ENCODE peak calls at places on chromosomes 3 and 15, in nine cellular contexts. V is tibial nerve; O is breast epithelium; P is neural progenitor cell; E is astrocyte; X is Karpas-422; G is PC-3; T is right lobe of liver; I is CD8-positive, alpha-beta T cell. U is an unnamed sample. For H3K4me1, the result is how much of the 10 kb centered on the place peaks cover.

GRCh38 chr3:150077581-150078247 is 107.0 kb upstream of the PFN2 start:
- DNase-seq in T (no peak), G (peak), P (no peak), X (no peak), O (no peak), V (no peak), I (no peak), E (peak), U (no peak)

GRCh38 chr3:163971861-163972260 is 1106.4 kb downstream of the SI start:
- DNase-seq in I (no peak), G (peak), O (no peak), X (no peak), E (no peak), P (no peak), T (no peak), V (no peak), U (no peak)

GRCh38 chr3:128800241-128801187 is 74.5 kb downstream of the RAB7A start:
- DNase-seq in P (no peak), E (no peak), T (no peak), O (no peak), X (no peak), V (no peak), G (no peak), I (no peak), U (no peak)

GRCh38 chr15:89090791-89091666 is 2.8 kb downstream of the ABHD2 start:
- DNase-seq in P (no peak), V (peak), T (peak), G (peak), I (peak), O (peak), X (peak), E (peak), U (no peak)

GRCh38 chr3:111807826-111808225 is 51.2 kb upstream of the PHLDB2 start:
- DNase-seq in I (no peak), P (no peak), E (no peak), X (no peak), V (no peak), T (no peak), O (no peak), G (no peak), U (no peak)

GRCh38 chr15:68667800-68668625 is 89.2 kb downstream of the CORO2B start:
- DNase-seq in X (no peak), V (no peak), O (no peak), P (no peak), E (no peak), G (no peak), I (no peak), T (no peak), U (no peak)

GRCh38 chr3:139774570-139775302 is 97.0 kb upstream of the NMNAT3 start:
- DNase-seq in O (no peak), X (no peak), E (peak), V (no peak), T (no peak), P (peak), G (no peak), I (no peak), U (no peak)

GRCh38 chr3:27046346-27046745 is 322.8 kb downstream of the NEK10 start:
- DNase-seq in T (no peak), E (no peak), O (no peak), V (no peak), I (no peak), P (no peak), G (no peak), X (no peak), U (no peak)

GRCh38 chr15:69652906-69653305 is 200.3 kb downstream of the RPLP1 start:
- DNase-seq in E (no peak), V (no peak), T (no peak), O (no peak), P (no peak), I (peak), G (no peak), X (no peak), U (no peak)

GRCh38 chr3:65439641-65440040 is 599.1 kb downstream of the MAGI1 start:
- DNase-seq in P (peak), V (no peak), X (peak), E (peak), T (peak), G (peak), O (no peak), I (no peak), U (no peak)

GRCh38 chr15:44015555-44015954 is 179.5 kb downstream of the FRMD5 start:
- DNase-seq in E (no peak), G (no peak), V (no peak), X (no peak), O (no peak), I (no peak), T (no peak), P (no peak), U (no peak)

GRCh38 chr3:189937302-189938255 is 183.1 kb downstream of the P3H2 start:
- DNase-seq in E (peak), I (no peak), T (no peak), X (no peak), G (peak), V (no peak), P (no peak), O (peak), U (no peak)

GRCh38 chr3:73766599-73767378 is 142.0 kb upstream of the PDZRN3 start:
- DNase-seq in X (no peak), O (peak), P (peak), I (no peak), V (no peak), G (no peak), E (peak), T (no peak), U (no peak)

GRCh38 chr3:77835916-77836315 is 796.0 kb downstream of the ROBO2 start:
- DNase-seq in X (no peak), P (no peak), G (no peak), T (no peak), V (no peak), E (no peak), O (no peak), I (no peak), U (no peak)

GRCh38 chr3:192675958-192676649 is 51.2 kb downstream of the FGF12 start:
- DNase-seq in P (no peak), X (no peak), E (no peak), T (no peak), I (no peak), O (no peak), G (no peak), V (no peak), U (no peak)

GRCh38 chr3:188171682-188172467 is 17.9 kb downstream of the LPP start:
- DNase-seq in V (no peak), X (peak), P (no peak), O (no peak), G (no peak), T (no peak), I (no peak), E (no peak), U (no peak)
- H3K4me1 ChIP-seq in V (under half), X (half or more), P (under half), O (under half), G (under half), T (under half), I (under half), E (under half), U (under half)

DNA sequence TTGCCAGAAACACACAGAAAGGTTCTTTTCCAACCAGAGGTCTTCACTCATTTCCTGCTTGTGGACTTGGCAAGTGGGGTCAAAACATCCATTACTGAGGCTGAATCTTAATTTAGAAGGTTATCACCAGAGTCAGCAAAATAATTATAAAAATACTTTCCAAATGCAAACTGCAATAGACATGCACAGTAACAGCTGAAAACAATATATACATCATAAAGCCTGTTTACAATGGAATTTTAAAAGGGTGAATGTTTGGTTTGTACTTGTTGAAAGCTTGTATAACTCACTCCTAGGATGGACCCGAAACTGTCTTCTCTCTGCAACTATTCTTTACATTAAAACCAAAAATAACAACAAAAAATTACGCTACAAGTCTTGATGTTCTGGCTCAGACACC is 625.5 kb upstream of the TBL1XR1 start:
- DNase-seq in O (no peak), E (no peak), I (no peak), X (no peak), G (no peak), V (no peak), P (no peak), T (no peak), U (no peak)
- H3K4me1 ChIP-seq in O (under half), E (under half), I (under half), X (under half), G (under half), V (under half), P (under half), T (under half), U (under half)

DNA sequence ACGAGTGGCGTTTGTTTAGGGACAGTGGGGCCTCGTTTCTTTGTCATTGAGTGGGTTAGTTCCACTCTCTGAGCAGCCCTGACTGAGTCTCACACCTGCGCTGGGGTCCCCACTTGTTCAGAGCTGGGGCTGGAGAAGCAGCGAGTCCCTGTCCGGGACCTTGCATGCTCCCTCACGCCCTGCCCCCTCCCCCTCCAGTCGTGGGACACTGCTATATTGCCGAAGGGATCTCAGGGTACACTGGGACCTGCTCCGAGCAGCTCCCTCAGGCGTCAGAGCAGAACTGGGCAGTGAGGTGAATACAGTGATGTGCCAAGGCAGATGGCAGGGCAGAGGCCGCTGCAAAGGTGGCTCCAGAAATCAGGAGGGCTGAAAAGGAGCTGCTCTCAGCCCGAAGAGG is 59.9 kb upstream of the KLF13 start:
- DNase-seq in I (no peak), X (no peak), G (no peak), E (no peak), O (peak), P (peak), T (no peak), V (no peak), U (peak)
- H3K4me1 ChIP-seq in I (half or more), X (half or more), G (under half), E (under half), O (under half), P (under half), T (under half), V (under half), U (under half)

GRCh38 chr15:53031469-53031868 is 241.3 kb upstream of the ONECUT1 start:
- DNase-seq in G (no peak), P (no peak), E (no peak), O (no peak), T (no peak), I (no peak), X (no peak), V (no peak), U (no peak)

GRCh38 chr15:53034767-53035245 is 244.7 kb upstream of the ONECUT1 start:
- DNase-seq in P (no peak), O (no peak), I (no peak), V (no peak), X (no peak), G (no peak), E (no peak), T (peak), U (no peak)

GRCh38 chr15:53036641-53037040 is 246.5 kb upstream of the ONECUT1 start:
- DNase-seq in V (no peak), E (no peak), O (no peak), I (no peak), G (no peak), X (no peak), P (no peak), T (no peak), U (no peak)

GRCh38 chr15:53037904-53038303 is 247.8 kb upstream of the ONECUT1 start:
- DNase-seq in I (no peak), X (no peak), E (no peak), P (no peak), O (no peak), T (no peak), V (no peak), G (no peak), U (no peak)

DNA sequence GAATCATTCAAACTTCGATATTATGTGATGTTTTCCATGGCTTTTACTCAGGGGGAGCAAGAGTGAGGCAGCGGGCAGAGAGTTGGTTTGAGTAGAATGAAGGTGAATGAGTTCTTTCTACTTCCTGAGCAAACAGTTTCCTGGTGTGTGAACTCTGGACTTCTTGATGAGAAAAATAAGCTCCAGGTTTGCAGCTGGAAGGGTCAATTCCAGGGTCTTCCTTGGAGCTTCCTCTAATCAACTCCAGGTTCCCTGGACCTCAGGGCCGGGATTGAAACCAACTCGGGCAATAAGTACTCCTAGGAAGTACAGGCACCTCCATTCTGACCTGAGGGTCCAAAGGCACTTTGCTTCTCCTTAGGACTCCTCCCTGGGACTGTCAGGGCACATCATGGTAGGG is 243.6 kb upstream of the ONECUT1 start:
- DNase-seq in P (no peak), G (no peak), E (no peak), V (no peak), O (no peak), I (no peak), X (no peak), T (no peak), U (no peak)
- H3K4me1 ChIP-seq in P (under half), G (under half), E (under half), V (under half), O (under half), I (under half), X (under half), T (under half), U (under half)

GRCh38 chr3:141498592-141499223 is 11.9 kb downstream of the RASA2 start:
- DNase-seq in G (no peak), T (no peak), E (no peak), X (peak), O (peak), P (no peak), V (peak), I (peak), U (no peak)
- H3K4me1 ChIP-seq in G (under half), T (under half), E (under half), X (under half), O (under half), P (under half), V (under half), I (half or more), U (under half)

DNA sequence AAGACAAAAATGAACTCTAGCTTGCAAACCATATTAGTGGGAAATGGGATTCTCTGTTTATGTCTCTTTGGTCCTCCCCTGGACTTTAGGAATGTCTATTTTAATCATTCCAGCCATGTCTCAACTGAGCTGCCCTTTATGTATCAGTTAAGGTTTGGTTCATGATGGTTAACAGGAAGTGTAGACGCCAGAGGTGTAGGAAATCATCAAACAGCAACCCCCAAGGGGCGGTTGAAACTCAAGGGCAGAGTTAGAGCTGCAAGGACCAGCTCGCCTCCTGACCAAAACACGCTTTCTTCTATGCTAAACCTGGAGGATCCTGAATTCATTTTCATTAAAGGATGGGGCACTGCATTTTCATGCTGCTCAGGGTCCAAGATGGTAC is 53.7 kb upstream of the HEG1 start:
- DNase-seq in I (no peak), T (no peak), G (no peak), P (no peak), E (no peak), X (peak), O (no peak), V (no peak), U (no peak)
- H3K4me1 ChIP-seq in I (under half), T (under half), G (under half), P (under half), E (under half), X (half or more), O (under half), V (under half), U (under half)

DNA sequence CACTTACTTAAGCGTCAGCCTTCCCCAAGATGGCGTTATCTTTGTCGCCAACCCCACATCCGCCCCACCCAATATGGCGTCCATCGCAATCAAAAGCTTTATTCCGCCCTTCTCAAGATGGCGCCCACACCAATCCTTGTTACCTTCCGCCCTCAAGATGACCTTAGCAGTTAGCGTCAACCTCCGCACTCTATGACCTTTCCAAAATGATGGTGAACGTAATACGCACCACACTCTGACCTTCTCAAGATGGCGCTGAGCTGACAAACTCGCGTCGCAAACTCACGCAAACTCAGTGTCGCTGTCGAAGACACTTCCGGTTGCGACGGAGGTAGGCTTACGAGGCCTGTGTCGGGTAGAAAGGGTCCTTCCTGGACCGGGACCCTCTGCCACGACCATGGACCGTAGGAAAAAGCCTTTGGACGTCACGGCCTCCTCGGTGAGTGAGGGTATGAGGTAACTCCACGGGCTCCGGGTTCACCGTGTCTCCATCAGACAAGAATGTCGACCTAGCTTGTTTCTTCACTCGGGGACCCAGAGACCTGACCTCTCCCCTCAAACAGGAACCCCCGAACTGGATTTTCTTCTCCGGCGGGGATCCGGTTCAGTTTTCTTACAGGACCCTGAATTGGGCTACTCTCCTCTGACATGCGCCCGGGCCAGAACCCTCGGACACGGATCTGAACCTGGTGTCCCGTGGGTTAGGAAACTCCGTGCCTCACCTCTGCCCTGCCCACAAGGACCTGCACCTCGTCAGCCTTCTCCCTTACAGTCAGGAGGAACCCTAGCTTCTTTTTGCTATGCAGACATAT is at the start of gene CCDC174:
- DNase-seq in V (peak), P (peak), X (peak), T (peak), O (peak), E (peak), I (peak), G (peak), U (peak)
- H3K4me1 ChIP-seq in V (under half), P (under half), X (under half), T (under half), O (under half), E (under half), I (under half), G (under half), U (under half)

DNA sequence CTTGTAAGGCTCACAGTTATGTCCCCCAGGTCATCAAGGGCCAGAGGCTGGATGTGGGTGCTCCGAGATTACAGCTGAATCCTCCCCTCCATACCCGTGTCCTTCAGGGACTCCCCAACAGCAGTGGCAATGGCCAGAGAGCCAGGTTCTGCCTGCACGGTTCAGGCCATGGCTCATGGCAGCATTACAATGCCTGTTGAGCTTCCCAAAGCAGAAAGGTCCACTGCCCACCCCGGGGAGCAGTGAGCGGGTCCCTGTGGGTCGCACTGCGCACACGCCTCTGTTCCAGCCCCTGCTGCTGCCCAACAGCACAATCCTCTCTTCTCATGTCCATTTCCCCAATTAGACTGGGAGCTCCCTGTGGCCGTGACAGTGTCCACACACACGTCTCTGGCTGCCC is 80.6 kb downstream of the VGLL4 start:
- DNase-seq in T (no peak), O (no peak), I (no peak), G (no peak), P (no peak), E (no peak), X (no peak), V (no peak), U (no peak)
- H3K4me1 ChIP-seq in T (under half), O (under half), I (under half), G (under half), P (under half), E (under half), X (under half), V (half or more), U (half or more)

GRCh38 chr3:71120012-71120411 is 463.5 kb downstream of the FOXP1 start:
- DNase-seq in O (no peak), P (no peak), G (peak), E (no peak), V (no peak), X (no peak), T (no peak), I (no peak), U (no peak)

GRCh38 chr3:71124048-71124447 is 459.5 kb downstream of the FOXP1 start:
- DNase-seq in I (no peak), T (no peak), X (no peak), P (no peak), G (no peak), V (no peak), O (no peak), E (no peak), U (no peak)

GRCh38 chr3:71119171-71119570 is 464.4 kb downstream of the FOXP1 start:
- DNase-seq in O (no peak), X (no peak), G (peak), T (no peak), E (peak), P (no peak), I (no peak), V (no peak), U (no peak)

GRCh38 chr3:71122641-71123040 is 460.9 kb downstream of the FOXP1 start:
- DNase-seq in P (no peak), T (no peak), G (no peak), E (no peak), O (no peak), V (no peak), I (no peak), X (no peak), U (no peak)

GRCh38 chr3:71121429-71122167 is 461.9 kb downstream of the FOXP1 start:
- DNase-seq in X (no peak), I (no peak), P (no peak), G (no peak), E (no peak), V (no peak), O (no peak), T (no peak), U (no peak)
- H3K4me1 ChIP-seq in X (half or more), I (half or more), P (under half), G (under half), E (under half), V (under half), O (under half), T (under half), U (under half)

GRCh38 chr15:66394472-66394871 is 7.8 kb downstream of the MAP2K1 start:
- DNase-seq in T (no peak), X (peak), P (no peak), I (no peak), V (no peak), E (no peak), G (no peak), O (no peak), U (no peak)
- H3K4me1 ChIP-seq in T (under half), X (under half), P (under half), I (half or more), V (under half), E (under half), G (under half), O (under half), U (under half)